ENCODE peak calls at places on chromosome 7, in five cellular contexts. One of them, this sample, is unnamed.
A peak's percentile ranks its signal among the peaks of the same experiment; 100 is the strongest.

GRCh38 chr7:117212969-117213877 is 109.6 kb downstream of the WNT2 start:
- DNase-seq in neuronal stem cell: peak; percentile 54
- DNase-seq in H9: peak; percentile 68
- DNase-seq in IMR-90: peak; percentile 75
- DNase-seq in H1: peak; percentile 34
- DNase-seq in this sample: peak; percentile 72

GRCh38 chr7:80581472-80581871 is 57.0 kb upstream of the CD36 start:
- DNase-seq in IMR-90: peak; percentile 42
- DNase-seq in H9: no peak
- DNase-seq in H1: no peak
- DNase-seq in neuronal stem cell: no peak
- DNase-seq in this sample: no peak

GRCh38 chr7:17849504-17849903 is 90.8 kb downstream of the SNX13 start:
- DNase-seq in neuronal stem cell: no peak
- DNase-seq in H1: no peak
- DNase-seq in IMR-90: peak; percentile 64
- DNase-seq in H9: no peak
- DNase-seq in this sample: peak; percentile 57

GRCh38 chr7:4871056-4871680 is 9.3 kb upstream of the PAPOLB start:
- DNase-seq in H1: no peak
- DNase-seq in neuronal stem cell: no peak
- DNase-seq in IMR-90: no peak
- DNase-seq in H9: no peak
- DNase-seq in this sample: peak; percentile 31

GRCh38 chr7:140685407-140686087 is 11.0 kb upstream of the NDUFB2 start:
- DNase-seq in IMR-90: no peak
- DNase-seq in H9: no peak
- DNase-seq in H1: no peak
- DNase-seq in neuronal stem cell: no peak
- DNase-seq in this sample: no peak

GRCh38 chr7:31981874-31982390 is 88.3 kb downstream of the PDE1C start:
- DNase-seq in H9: no peak
- DNase-seq in IMR-90: no peak
- DNase-seq in neuronal stem cell: no peak
- DNase-seq in H1: no peak
- DNase-seq in this sample: no peak

GRCh38 chr7:137151056-137151731 is 192.3 kb downstream of the PTN start:
- DNase-seq in H9: no peak
- DNase-seq in IMR-90: peak; percentile 94
- DNase-seq in neuronal stem cell: no peak
- DNase-seq in H1: no peak
- DNase-seq in this sample: peak; percentile 82

GRCh38 chr7:151690597-151690996 is 170.9 kb upstream of the RHEB start:
- DNase-seq in H1: no peak
- DNase-seq in IMR-90: peak; percentile 77
- DNase-seq in neuronal stem cell: no peak
- DNase-seq in H9: no peak
- DNase-seq in this sample: peak; percentile 75

GRCh38 chr7:142626420-142627035 is 122.7 kb upstream of the PRSS1 start:
- DNase-seq in H1: no peak
- DNase-seq in H9: peak; percentile 84
- DNase-seq in IMR-90: peak; percentile 15
- DNase-seq in neuronal stem cell: peak; percentile 45
- DNase-seq in this sample: peak; percentile 7

GRCh38 chr7:150368884-150369739 is 490 bp downstream of the REPIN1 start:
- DNase-seq in H1: no peak
- DNase-seq in H9: peak; percentile 89
- DNase-seq in IMR-90: peak; percentile 67
- DNase-seq in neuronal stem cell: peak; percentile 72
- DNase-seq in this sample: peak; percentile 93

GRCh38 chr7:40903872-40904271 is 769.1 kb downstream of the SUGCT start:
- DNase-seq in IMR-90: no peak
- DNase-seq in neuronal stem cell: no peak
- DNase-seq in H9: no peak
- DNase-seq in H1: no peak
- DNase-seq in this sample: no peak

GRCh38 chr7:82624337-82624736 is 180.8 kb upstream of the CACNA2D1 start:
- DNase-seq in neuronal stem cell: no peak
- DNase-seq in H9: no peak
- DNase-seq in IMR-90: peak; percentile 97
- DNase-seq in H1: no peak
- DNase-seq in this sample: peak; percentile 77

GRCh38 chr7:49295136-49295535 is 370.8 kb downstream of the CDC14C start:
- DNase-seq in H1: no peak
- DNase-seq in IMR-90: no peak
- DNase-seq in neuronal stem cell: no peak
- DNase-seq in H9: no peak
- DNase-seq in this sample: peak; percentile 49

GRCh38 chr7:141577043-141577839 is 26.0 kb downstream of the AGK start:
- DNase-seq in H1: no peak
- DNase-seq in H9: no peak
- DNase-seq in neuronal stem cell: no peak
- DNase-seq in IMR-90: no peak
- DNase-seq in this sample: no peak

GRCh38 chr7:140025241-140025640 is 37.5 kb downstream of the PARP12 start:
- DNase-seq in neuronal stem cell: no peak
- DNase-seq in H1: no peak
- DNase-seq in IMR-90: no peak
- DNase-seq in H9: no peak
- DNase-seq in this sample: no peak

GRCh38 chr7:134153493-134154093 is 26.5 kb downstream of the LRGUK start:
- DNase-seq in H1: no peak
- DNase-seq in H9: no peak
- DNase-seq in neuronal stem cell: no peak
- DNase-seq in IMR-90: no peak
- DNase-seq in this sample: no peak

GRCh38 chr7:80393786-80394185 is 118.1 kb downstream of the GNAT3 start:
- DNase-seq in H1: no peak
- DNase-seq in neuronal stem cell: no peak
- DNase-seq in H9: no peak
- DNase-seq in IMR-90: no peak
- DNase-seq in this sample: no peak

GRCh38 chr7:151490706-151491105 is 29.0 kb downstream of the RHEB start:
- DNase-seq in neuronal stem cell: no peak
- DNase-seq in H9: no peak
- DNase-seq in H1: no peak
- DNase-seq in IMR-90: no peak
- DNase-seq in this sample: no peak

GRCh38 chr7:27073066-27073465 is 22.7 kb downstream of the HOXA1 start:
- DNase-seq in H9: no peak
- DNase-seq in IMR-90: no peak
- DNase-seq in neuronal stem cell: no peak
- DNase-seq in H1: no peak
- DNase-seq in this sample: no peak

GRCh38 chr7:730501-731439 is 3.7 kb upstream of the PRKAR1B start:
- DNase-seq in IMR-90: peak; percentile 24
- DNase-seq in H1: no peak
- DNase-seq in neuronal stem cell: no peak
- DNase-seq in H9: no peak
- DNase-seq in this sample: peak; percentile 28

GRCh38 chr7:92645114-92645497 is 54.9 kb upstream of the FAM133B start:
- DNase-seq in neuronal stem cell: no peak
- DNase-seq in IMR-90: no peak
- DNase-seq in H1: no peak
- DNase-seq in H9: no peak
- DNase-seq in this sample: no peak

GRCh38 chr7:101832681-101833375 is 15.4 kb downstream of the CUX1 start:
- DNase-seq in IMR-90: no peak
- DNase-seq in neuronal stem cell: no peak
- DNase-seq in H9: no peak
- DNase-seq in H1: no peak
- DNase-seq in this sample: no peak

GRCh38 chr7:24290004-24290641 is 6.1 kb downstream of the NPY start:
- DNase-seq in IMR-90: peak; percentile 18
- DNase-seq in H9: peak; percentile 66
- DNase-seq in H1: no peak
- DNase-seq in neuronal stem cell: no peak
- DNase-seq in this sample: peak; percentile 77

GRCh38 chr7:71633571-71634008 is 501.6 kb downstream of the GALNT17 start:
- DNase-seq in H9: peak; percentile 75
- DNase-seq in neuronal stem cell: no peak
- DNase-seq in IMR-90: peak; percentile 3
- DNase-seq in H1: peak; percentile 50
- DNase-seq in this sample: peak; percentile 88

GRCh38 chr7:157662110-157662791 is 325.4 kb downstream of the DNAJB6 start:
- DNase-seq in H1: no peak
- DNase-seq in H9: no peak
- DNase-seq in neuronal stem cell: no peak
- DNase-seq in IMR-90: no peak
- DNase-seq in this sample: no peak

GRCh38 chr7:157663061-157663863 is 326.5 kb downstream of the DNAJB6 start:
- DNase-seq in IMR-90: no peak
- DNase-seq in H1: no peak
- DNase-seq in neuronal stem cell: no peak
- DNase-seq in H9: no peak
- DNase-seq in this sample: no peak

GRCh38 chr7:157664034-157664433 is 327.2 kb downstream of the DNAJB6 start:
- DNase-seq in H9: no peak
- DNase-seq in IMR-90: no peak
- DNase-seq in neuronal stem cell: no peak
- DNase-seq in H1: no peak
- DNase-seq in this sample: no peak

GRCh38 chr7:157660971-157661610 is 324.3 kb downstream of the DNAJB6 start:
- DNase-seq in H9: no peak
- DNase-seq in neuronal stem cell: no peak
- DNase-seq in H1: no peak
- DNase-seq in IMR-90: no peak
- DNase-seq in this sample: no peak

DNA sequence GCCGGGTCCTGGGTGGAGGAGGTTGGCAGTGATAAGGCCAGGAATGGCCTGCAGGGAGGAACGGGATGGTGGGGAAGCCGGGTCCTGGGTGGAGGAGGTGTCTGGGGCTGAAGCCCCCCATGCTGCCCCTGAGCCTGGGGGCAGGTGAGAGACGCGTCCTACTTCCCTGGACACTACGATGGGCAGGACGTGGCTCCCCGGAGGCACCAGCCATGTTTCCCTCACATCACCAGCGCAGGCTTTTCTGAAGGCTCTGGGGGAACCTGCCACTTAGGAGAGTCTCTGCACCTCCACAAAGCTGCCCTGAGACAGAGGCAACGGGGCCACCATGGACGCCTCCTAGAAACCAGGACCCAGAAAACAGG is 324.8 kb downstream of the DNAJB6 start:
- DNase-seq in H1: no peak
- DNase-seq in neuronal stem cell: no peak
- DNase-seq in H9: no peak
- DNase-seq in IMR-90: no peak
- DNase-seq in this sample: no peak
- H3K9me3 ChIP-seq in H1: no peaks in the 10 kb centered on the region
- H3K9me3 ChIP-seq in neuronal stem cell: no peaks in the 10 kb centered on the region
- H3K9me3 ChIP-seq in H9: no peaks in the 10 kb centered on the region
- H3K9me3 ChIP-seq in IMR-90: peaks cover 50% of the 10 kb centered on the region
- H3K9me3 ChIP-seq in this sample: no peaks in the 10 kb centered on the region

DNA sequence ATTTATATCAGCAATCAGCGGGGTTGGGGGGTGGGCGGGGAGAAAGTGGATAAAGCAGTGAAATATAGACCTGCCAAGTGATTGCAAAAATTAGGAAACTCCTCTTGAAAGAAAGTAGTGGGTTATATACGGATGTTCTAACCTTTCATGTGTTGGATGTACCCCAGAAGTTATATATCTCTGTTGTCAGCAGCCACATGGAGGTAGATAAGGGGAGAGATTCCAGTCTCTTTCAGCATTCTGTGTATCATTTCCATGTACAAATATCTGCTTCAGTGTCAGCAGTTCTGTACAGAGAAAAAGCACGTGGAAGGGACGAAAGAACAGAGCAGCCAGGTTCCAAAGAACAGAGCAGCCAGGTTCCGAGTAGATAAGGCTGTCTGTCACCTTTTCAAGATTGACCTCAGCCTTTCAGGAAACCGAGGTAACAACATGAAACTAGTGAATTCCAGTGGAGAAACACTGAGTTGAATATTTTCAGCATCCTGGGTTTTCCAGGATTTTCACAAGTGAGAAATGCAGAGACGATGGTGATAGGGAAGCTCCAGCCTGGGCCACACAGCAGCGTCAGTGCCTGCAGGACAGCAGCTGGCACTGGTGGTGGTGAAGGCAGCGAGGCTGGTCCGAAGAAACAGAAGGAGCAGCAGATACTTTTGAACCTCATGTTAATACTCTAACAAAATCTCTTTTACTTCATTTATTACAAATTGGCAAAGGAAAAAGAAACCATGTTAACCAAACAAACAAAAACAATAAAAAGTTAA is 212.3 kb downstream of the C7orf25 start:
- DNase-seq in IMR-90: no peak
- DNase-seq in H9: no peak
- DNase-seq in neuronal stem cell: no peak
- DNase-seq in H1: no peak
- DNase-seq in this sample: no peak
- H2BK15ac ChIP-seq in IMR-90: no peak overlapping the region
- H2BK15ac ChIP-seq in H9: no peak overlapping the region
- H2BK15ac ChIP-seq in neuronal stem cell: no peak overlapping the region
- H2BK15ac ChIP-seq in H1: peak overlapping the region; percentile 62
- H2BK15ac ChIP-seq in this sample: no peak overlapping the region

GRCh38 chr7:50939026-50939425 is 156.3 kb upstream of the GRB10 start:
- DNase-seq in H1: no peak
- DNase-seq in H9: no peak
- DNase-seq in IMR-90: peak; percentile 16
- DNase-seq in neuronal stem cell: no peak
- DNase-seq in this sample: peak; percentile 24
- H2AFZ ChIP-seq in H1: no peak overlapping the region
- H2AFZ ChIP-seq in H9: no peak overlapping the region
- H2AFZ ChIP-seq in IMR-90: no peak overlapping the region
- H2AFZ ChIP-seq in neuronal stem cell: no peak overlapping the region
- H2AFZ ChIP-seq in this sample: no peak overlapping the region

DNA sequence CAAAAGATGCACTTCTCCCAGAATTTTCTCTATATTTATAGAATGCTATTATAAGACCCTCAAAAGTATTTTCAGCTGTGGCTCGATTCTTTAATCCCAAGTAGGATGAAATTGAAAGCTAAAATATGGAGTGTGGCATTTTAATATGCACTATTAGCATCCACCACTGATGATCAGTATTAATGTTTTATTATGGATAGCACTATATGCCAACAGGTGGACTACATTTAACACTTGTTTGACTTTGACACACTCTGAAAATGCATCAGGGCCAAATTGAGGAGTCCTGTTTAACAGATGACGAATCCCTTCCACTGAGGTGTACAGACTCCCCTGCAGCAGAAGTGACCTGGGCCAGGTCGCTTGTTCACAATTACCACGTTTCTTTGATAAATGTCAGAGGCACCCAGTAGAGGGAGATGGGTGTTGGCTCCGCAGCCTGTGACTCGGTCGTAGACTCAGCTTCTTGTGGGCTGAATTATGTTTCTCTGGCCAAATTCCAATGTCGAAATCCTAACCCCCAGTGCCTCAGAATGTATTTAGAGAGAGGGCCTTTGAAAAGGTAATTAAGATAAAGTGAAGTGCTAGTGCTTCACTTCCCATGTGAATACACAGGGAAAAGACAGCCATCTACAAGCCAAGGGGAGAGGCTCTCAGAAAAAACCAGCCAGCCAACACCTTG is 48.1 kb downstream of the WIPF3 start:
- DNase-seq in H9: peak; percentile 36
- DNase-seq in IMR-90: no peak
- DNase-seq in neuronal stem cell: no peak
- DNase-seq in H1: peak; percentile 23
- DNase-seq in this sample: peak; percentile 14
- H3K9me3 ChIP-seq in H9: no peaks in the 10 kb centered on the region
- H3K9me3 ChIP-seq in IMR-90: no peaks in the 10 kb centered on the region
- H3K9me3 ChIP-seq in neuronal stem cell: no peaks in the 10 kb centered on the region
- H3K9me3 ChIP-seq in H1: no peaks in the 10 kb centered on the region
- H3K9me3 ChIP-seq in this sample: no peaks in the 10 kb centered on the region

GRCh38 chr7:36683111-36683510 is 41.2 kb downstream of the AOAH start:
- DNase-seq in H9: no peak
- DNase-seq in IMR-90: no peak
- DNase-seq in neuronal stem cell: no peak
- DNase-seq in H1: no peak
- DNase-seq in this sample: no peak
- H2BK15ac ChIP-seq in H9: no peak overlapping the region
- H2BK15ac ChIP-seq in IMR-90: no peak overlapping the region
- H2BK15ac ChIP-seq in neuronal stem cell: no peak overlapping the region
- H2BK15ac ChIP-seq in H1: no peak overlapping the region
- H2BK15ac ChIP-seq in this sample: no peak overlapping the region